ENCODE peak calls at places on chromosome 16, in nine cellular contexts. O is adrenal gland, P is tibial nerve, Y is body of pancreas, Z is HCT116, H is ovary, R is heart left ventricle, B is right lobe of liver, D is gastrocnemius medialis. C is an unnamed sample.

GRCh38 chr16:71297252-71297651 is 8.1 kb upstream of the CMTR2 start:
- DNase-seq in B (no peak), Z (no peak), R (no peak), O (no peak), H (no peak), D (no peak), P (no peak), Y (peak; percentile 18), C (no peak)

GRCh38 chr16:49482690-49483089 is 109.1 kb downstream of the C16orf78 start:
- DNase-seq in H (no peak), Z (no peak), O (no peak), B (no peak), Y (no peak), R (no peak), D (no peak), P (no peak), C (no peak)

GRCh38 chr16:10558746-10559641 is 21.4 kb downstream of the EMP2 start:
- DNase-seq in D (peak; percentile 65), P (peak; percentile 68), Y (peak; percentile 41), R (peak; percentile 74), H (peak; percentile 72), Z (no peak), O (peak; percentile 71), B (peak; percentile 91), C (peak; percentile 49)

GRCh38 chr16:89052824-89053724 is 40.6 kb upstream of the ACSF3 start:
- DNase-seq in B (no peak), D (no peak), P (no peak), O (no peak), R (no peak), Z (peak; percentile 92), H (no peak), Y (no peak), C (no peak)

GRCh38 chr16:53457670-53458069 is 23.4 kb downstream of the RBL2 start:
- DNase-seq in D (no peak), P (no peak), Y (no peak), O (no peak), Z (no peak), R (no peak), H (no peak), B (no peak), C (no peak)

GRCh38 chr16:89358030-89359005 is 132.0 kb downstream of the ANKRD11 start:
- DNase-seq in R (no peak), B (no peak), H (no peak), O (no peak), Y (no peak), P (no peak), Z (no peak), D (no peak), C (no peak)

GRCh38 chr16:53429221-53429943 is 4.9 kb upstream of the RBL2 start:
- DNase-seq in D (no peak), H (no peak), O (peak; percentile 72), B (peak; percentile 66), R (no peak), P (no peak), Y (peak; percentile 38), Z (no peak), C (no peak)

GRCh38 chr16:4729876-4730275 is 4.2 kb downstream of the ANKS3 start:
- DNase-seq in P (no peak), Y (no peak), B (no peak), D (no peak), R (no peak), H (no peak), O (no peak), Z (no peak), C (no peak)

GRCh38 chr16:86300746-86301480 is 209.4 kb upstream of the FOXF1 start:
- DNase-seq in Y (no peak), Z (no peak), O (no peak), R (no peak), P (no peak), D (no peak), H (no peak), B (no peak), C (no peak)

GRCh38 chr16:12267491-12267890 is 291.0 kb downstream of the SNX29 start:
- DNase-seq in Z (no peak), P (no peak), D (no peak), R (no peak), Y (no peak), O (no peak), B (no peak), H (peak; percentile 51), C (no peak)

GRCh38 chr16:10862432-10862831 is 14.6 kb upstream of the CIITA start:
- DNase-seq in Z (peak; percentile 37), D (peak; percentile 36), R (peak; percentile 53), O (peak; percentile 90), Y (peak; percentile 86), P (no peak), B (peak; percentile 59), H (no peak), C (no peak)

GRCh38 chr16:56780646-56781045 is 50.7 kb downstream of the NUP93 start:
- DNase-seq in O (no peak), H (no peak), Y (no peak), R (no peak), P (no peak), Z (no peak), D (no peak), B (no peak), C (no peak)

GRCh38 chr16:6382787-6383515 is 949.7 kb upstream of the RBFOX1 start:
- DNase-seq in D (no peak), P (no peak), Z (no peak), O (no peak), R (no peak), Y (no peak), H (no peak), B (no peak), C (no peak)

GRCh38 chr16:49315602-49316001 is 34.0 kb upstream of the CBLN1 start:
- DNase-seq in R (no peak), B (no peak), H (no peak), P (no peak), Z (no peak), D (no peak), Y (no peak), O (no peak), C (no peak)

GRCh38 chr16:20851601-20852000 is 45.3 kb downstream of the REXO5 start:
- DNase-seq in B (peak; percentile 46), H (peak; percentile 83), D (peak; percentile 87), Y (peak; percentile 76), O (peak; percentile 75), P (peak; percentile 72), Z (peak; percentile 28), R (peak; percentile 76), C (peak; percentile 85)

GRCh38 chr16:88854306-88855111 is 2.2 kb downstream of the GALNS start:
- DNase-seq in P (no peak), O (no peak), D (no peak), R (no peak), Z (no peak), B (peak; percentile 48), H (no peak), Y (no peak), C (no peak)

GRCh38 chr16:58032710-58033293 is 7.2 kb downstream of the MMP15 start:
- DNase-seq in R (peak; percentile 79), Y (peak; percentile 88), D (peak; percentile 28), O (peak; percentile 76), Z (no peak), H (no peak), B (peak; percentile 88), P (no peak), C (no peak)

GRCh38 chr16:58196898-58197313 is 1.0 kb downstream of the CSNK2A2 start:
- DNase-seq in Y (no peak), D (no peak), R (peak; percentile 20), Z (no peak), O (peak; percentile 12), B (no peak), P (no peak), H (no peak), C (no peak)

DNA sequence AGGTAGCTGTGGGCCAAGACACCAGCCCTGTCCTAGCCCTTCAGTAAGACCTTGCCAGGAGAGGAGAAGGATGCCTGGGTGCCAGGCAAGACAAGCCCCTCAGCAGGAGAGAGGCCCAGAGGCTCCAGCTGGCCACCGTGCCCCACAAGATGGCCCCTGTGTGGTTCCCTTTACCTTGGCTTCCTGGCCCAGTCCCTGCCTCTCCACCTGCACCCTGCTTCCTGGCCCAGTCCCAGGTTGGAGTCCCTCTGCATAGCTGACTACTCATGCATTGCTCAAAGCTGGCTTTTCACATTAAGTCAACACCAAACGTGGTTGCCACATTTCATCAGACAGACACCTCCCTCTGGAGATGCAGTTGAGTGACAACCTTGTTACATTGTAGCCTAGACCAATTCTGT is 4.0 kb downstream of the SYNGR3 start:
- DNase-seq in O (no peak), R (no peak), B (peak; percentile 80), P (no peak), H (no peak), Z (no peak), Y (no peak), D (no peak), C (no peak)
- H3K9me3 ChIP-seq in O (no peaks in the 10 kb centered on the region), R (no peaks in the 10 kb centered on the region), B (no peaks in the 10 kb centered on the region), P (no peaks in the 10 kb centered on the region), H (no peaks in the 10 kb centered on the region), Z (no peaks in the 10 kb centered on the region), Y (no peaks in the 10 kb centered on the region), D (no peaks in the 10 kb centered on the region), C (no peaks in the 10 kb centered on the region)

DNA sequence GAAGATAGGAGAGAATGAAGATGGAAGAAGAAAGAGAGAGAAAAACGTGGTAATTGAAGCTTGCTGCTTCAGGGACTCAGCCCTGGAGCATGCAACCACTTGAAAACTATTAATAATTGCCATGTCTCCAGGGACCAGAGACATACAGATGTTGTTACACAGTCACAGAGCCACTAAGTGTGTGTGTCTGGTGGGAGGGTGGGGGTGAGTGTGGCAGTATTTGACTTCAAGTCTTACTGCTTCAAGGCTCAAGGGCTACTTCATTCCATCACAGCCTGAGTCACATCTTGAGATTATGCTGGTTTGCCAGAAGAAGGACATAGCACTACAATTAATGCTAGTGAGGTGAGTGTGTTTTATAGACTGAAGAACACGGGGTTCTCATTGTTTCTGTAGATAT is 202.2 kb downstream of the CDH8 start:
- DNase-seq in B (no peak), R (no peak), D (no peak), H (no peak), O (no peak), Z (no peak), Y (no peak), P (no peak), C (no peak)
- TF ChIP-seq POLR2A in B (no peak), R (no peak), D (no peak), H (no peak), O (no peak), Z (no peak), Y (no peak), P (no peak), C (no peak)

GRCh38 chr16:68548947-68549346 is 9.9 kb downstream of the ZFP90 start:
- DNase-seq in R (no peak), H (no peak), D (no peak), P (no peak), B (no peak), Z (no peak), O (no peak), Y (no peak), C (no peak)

DNA sequence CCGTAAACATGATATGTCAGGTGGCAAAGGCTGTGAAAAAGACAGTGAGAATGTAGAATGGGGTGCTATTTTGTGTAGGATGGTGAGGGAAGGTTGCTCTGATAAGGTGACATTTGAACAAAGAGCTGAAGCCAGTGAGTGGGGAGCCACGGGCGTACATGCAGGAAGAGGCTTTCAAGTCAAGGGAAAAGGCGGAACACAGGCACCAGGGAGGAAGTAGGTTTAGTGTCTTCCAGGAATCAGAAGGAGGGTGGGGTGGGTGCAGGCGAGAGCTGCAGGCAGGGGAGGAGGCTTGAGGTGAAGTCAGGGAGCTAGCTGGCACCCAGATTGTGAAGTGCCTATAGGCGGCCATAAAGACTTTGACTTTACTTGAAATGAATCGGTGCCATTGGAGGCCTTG is 14.1 kb downstream of the ZFP90 start:
- DNase-seq in P (no peak), Y (no peak), Z (no peak), B (no peak), H (no peak), R (no peak), D (no peak), O (no peak), C (no peak)
- H3K9me3 ChIP-seq in P (peaks cover 3% of the 10 kb centered on the region), Y (peaks cover 47% of the 10 kb centered on the region), Z (peaks cover 57% of the 10 kb centered on the region), B (no peaks in the 10 kb centered on the region), H (no peaks in the 10 kb centered on the region), R (no peaks in the 10 kb centered on the region), D (peaks cover 19% of the 10 kb centered on the region), O (peaks cover 50% of the 10 kb centered on the region), C (peaks cover 32% of the 10 kb centered on the region)

GRCh38 chr16:55624696-55625095 is 31.1 kb upstream of the SLC6A2 start:
- DNase-seq in O (no peak), Z (no peak), P (no peak), H (no peak), B (no peak), R (no peak), D (no peak), Y (no peak), C (no peak)
- TF ChIP-seq POLR2A in O (no peak), Z (no peak), P (no peak), H (no peak), B (no peak), R (no peak), D (no peak), Y (no peak), C (no peak)

C was measured in uterus.